ENCODE peak calls at places on chromosome 4, in eight cellular contexts. P is mucosa of descending colon, V is BJ, C is dorsolateral prefrontal cortex, Q is psoas muscle, L is upper lobe of right lung, X is fibroblast of lung, M is GM23338. W is an unnamed sample.

GRCh38 chr4:168751263-168752225 is 254.7 kb downstream of the PALLD start:
- DNase-seq in P (no peak), L (no peak), Q (no peak), V (no peak), C (no peak), M (no peak), X (peak), W (no peak)

GRCh38 chr4:128287159-128287870 is at the start of gene PGRMC2:
- DNase-seq in M (peak), C (no peak), X (peak), V (no peak), P (no peak), L (no peak), Q (no peak), W (no peak)

GRCh38 chr4:138952405-138952804 is 63.2 kb upstream of the NOCT start:
- DNase-seq in C (peak), V (no peak), P (no peak), M (no peak), Q (no peak), L (no peak), X (no peak), W (no peak)

GRCh38 chr4:40629401-40630334 is at the start of gene RBM47:
- DNase-seq in X (peak), L (peak), M (peak), P (peak), V (no peak), C (peak), Q (peak), W (no peak)

GRCh38 chr4:75908555-75908954 is 6.3 kb upstream of the PPEF2 start:
- DNase-seq in V (no peak), C (no peak), L (no peak), Q (no peak), X (no peak), P (no peak), M (no peak), W (no peak)

GRCh38 chr4:184100297-184100885 is 117.3 kb downstream of the ENPP6 start:
- DNase-seq in P (peak), L (peak), V (no peak), Q (peak), M (peak), C (no peak), X (peak), W (no peak)

GRCh38 chr4:140133576-140133975 is 20.4 kb downstream of the MAML3 start:
- DNase-seq in X (no peak), C (no peak), P (no peak), M (no peak), Q (no peak), V (no peak), L (no peak), W (no peak)

GRCh38 chr4:109560687-109561452 is 824 bp downstream of the MCUB start:
- DNase-seq in P (peak), V (no peak), C (peak), L (no peak), M (peak), X (peak), Q (peak), W (no peak)

GRCh38 chr4:76585897-76586360 is 150.9 kb downstream of the SHROOM3 start:
- DNase-seq in Q (no peak), V (no peak), X (no peak), P (peak), M (peak), C (peak), L (peak), W (no peak)

GRCh38 chr4:174118171-174118570 is 165.3 kb downstream of the FBXO8 start:
- DNase-seq in M (no peak), Q (no peak), X (no peak), L (no peak), C (no peak), V (no peak), P (no peak), W (no peak)

GRCh38 chr4:71878388-71878787 is 94.5 kb upstream of the GC start:
- DNase-seq in P (no peak), Q (no peak), C (no peak), V (no peak), M (no peak), L (no peak), X (no peak), W (no peak)

GRCh38 chr4:184825394-184826314 is at the start of gene ACSL1:
- DNase-seq in P (peak), X (peak), V (no peak), C (peak), L (peak), M (peak), Q (peak), W (no peak)

GRCh38 chr4:97912151-97912550 is 231.1 kb downstream of the STPG2 start:
- DNase-seq in Q (no peak), L (no peak), P (no peak), M (no peak), V (no peak), X (no peak), C (no peak), W (no peak)

GRCh38 chr4:62327612-62328297 is 1127.6 kb downstream of the ADGRL3 start:
- DNase-seq in Q (no peak), L (no peak), M (no peak), V (no peak), C (no peak), P (no peak), X (no peak), W (no peak)

GRCh38 chr4:140308366-140309123 is 64.9 kb upstream of the SCOC start:
- DNase-seq in L (no peak), M (no peak), V (no peak), C (peak), Q (peak), P (no peak), X (peak), W (no peak)

GRCh38 chr4:3677671-3678070 is 88.5 kb upstream of the ADRA2C start:
- DNase-seq in L (peak), V (no peak), M (no peak), Q (peak), C (peak), X (no peak), P (no peak), W (no peak)

GRCh38 chr4:8516996-8517550 is 63.1 kb upstream of the GPR78 start:
- DNase-seq in Q (no peak), L (no peak), X (no peak), P (no peak), V (no peak), M (no peak), C (no peak), W (no peak)

GRCh38 chr4:148962539-148963290 is 520.5 kb upstream of the NR3C2 start:
- DNase-seq in Q (no peak), L (no peak), C (no peak), X (peak), V (no peak), P (no peak), M (no peak), W (no peak)

GRCh38 chr4:11765849-11766453 is 337.3 kb upstream of the HS3ST1 start:
- DNase-seq in M (peak), P (no peak), V (no peak), C (no peak), L (no peak), Q (no peak), X (peak), W (peak)

GRCh38 chr4:163810757-163811156 is 316.3 kb downstream of the TMA16 start:
- DNase-seq in V (no peak), L (no peak), Q (no peak), M (no peak), C (no peak), P (no peak), X (no peak), W (no peak)

GRCh38 chr4:147816382-147817254 is 84.7 kb downstream of the ARHGAP10 start:
- DNase-seq in C (no peak), L (no peak), M (no peak), P (no peak), X (no peak), V (no peak), Q (no peak), W (no peak)

GRCh38 chr4:33162122-33162521 is 2442.0 kb downstream of the PCDH7 start:
- DNase-seq in L (no peak), X (no peak), M (no peak), C (no peak), P (no peak), Q (no peak), V (no peak), W (no peak)

GRCh38 chr4:38174811-38175210 is 214.6 kb downstream of the PTTG2 start:
- DNase-seq in C (no peak), L (no peak), M (no peak), X (peak), V (no peak), P (no peak), Q (no peak), W (no peak)

GRCh38 chr4:8278009-8278395 is 8.4 kb downstream of the HTRA3 start:
- DNase-seq in Q (peak), C (no peak), P (peak), V (no peak), L (peak), X (peak), M (no peak), W (no peak)

GRCh38 chr4:4941741-4942140 is 77.5 kb downstream of the CYTL1 start:
- DNase-seq in V (no peak), X (no peak), C (no peak), P (no peak), M (no peak), L (no peak), Q (no peak), W (no peak)

GRCh38 chr4:3648195-3648594 is 116.0 kb upstream of the LRPAP1 start:
- DNase-seq in Q (no peak), V (no peak), P (no peak), C (no peak), L (no peak), M (no peak), X (no peak), W (no peak)

GRCh38 chr4:8315343-8316250 is 46.0 kb downstream of the HTRA3 start:
- DNase-seq in V (peak), Q (peak), L (peak), P (no peak), M (peak), C (peak), X (peak), W (peak)

GRCh38 chr4:145755802-145756201 is 75.9 kb downstream of the C4orf51 start:
- DNase-seq in P (no peak), C (no peak), X (peak), Q (no peak), M (no peak), V (no peak), L (no peak), W (no peak)

GRCh38 chr4:146957252-146957651 is 11.6 kb upstream of the TTC29 start:
- DNase-seq in P (no peak), X (no peak), L (no peak), Q (no peak), V (peak), M (no peak), C (no peak), W (peak)

GRCh38 chr4:6188687-6189305 is 11.6 kb downstream of the JAKMIP1 start:
- DNase-seq in Q (no peak), V (no peak), C (no peak), L (no peak), X (no peak), M (no peak), P (no peak), W (no peak)

GRCh38 chr4:137851435-137851834 is 319.1 kb upstream of the PCDH18 start:
- DNase-seq in V (no peak), C (no peak), X (no peak), Q (no peak), L (no peak), P (no peak), M (no peak), W (no peak)

GRCh38 chr4:137852326-137852725 is 320.0 kb upstream of the PCDH18 start:
- DNase-seq in L (no peak), M (no peak), P (no peak), V (no peak), X (no peak), C (no peak), Q (no peak), W (no peak)

GRCh38 chr4:137853424-137853823 is 321.1 kb upstream of the PCDH18 start:
- DNase-seq in Q (no peak), L (no peak), C (no peak), V (no peak), P (no peak), X (no peak), M (no peak), W (no peak)
- H3K4me3 ChIP-seq in Q (no peak), L (no peak), C (no peak), V (no peak), P (no peak), X (no peak), M (no peak), W (no peak)

GRCh38 chr4:151673913-151674520 is 86.8 kb downstream of the GATB start:
- DNase-seq in P (no peak), C (no peak), Q (no peak), M (no peak), X (no peak), L (no peak), V (no peak), W (no peak)

GRCh38 chr4:151676301-151676700 is 84.5 kb downstream of the GATB start:
- DNase-seq in P (no peak), V (no peak), X (peak), L (no peak), M (no peak), Q (no peak), C (peak), W (peak)

GRCh38 chr4:151672996-151673395 is 87.8 kb downstream of the GATB start:
- DNase-seq in M (no peak), Q (no peak), C (no peak), X (no peak), V (no peak), L (no peak), P (no peak), W (no peak)

GRCh38 chr4:151675366-151676060 is 85.3 kb downstream of the GATB start:
- DNase-seq in M (no peak), X (no peak), C (no peak), V (no peak), L (no peak), Q (no peak), P (no peak), W (no peak)

GRCh38 chr4:151674804-151675290 is 86.0 kb downstream of the GATB start:
- DNase-seq in X (peak), P (peak), M (peak), C (peak), V (no peak), L (peak), Q (no peak), W (no peak)
- TF ChIP-seq CTCF in X (no peak), P (no peak), M (no peak), C (no peak), V (peak), L (no peak), Q (no peak), W (no peak)

GRCh38 chr4:70709551-70710080 is 12.1 kb upstream of the RUFY3 start:
- DNase-seq in P (no peak), Q (no peak), L (no peak), V (no peak), C (no peak), X (no peak), M (no peak), W (no peak)
- H3K4me3 ChIP-seq in P (no peak), Q (no peak), L (no peak), V (no peak), C (no peak), X (no peak), M (no peak), W (no peak)

DNA sequence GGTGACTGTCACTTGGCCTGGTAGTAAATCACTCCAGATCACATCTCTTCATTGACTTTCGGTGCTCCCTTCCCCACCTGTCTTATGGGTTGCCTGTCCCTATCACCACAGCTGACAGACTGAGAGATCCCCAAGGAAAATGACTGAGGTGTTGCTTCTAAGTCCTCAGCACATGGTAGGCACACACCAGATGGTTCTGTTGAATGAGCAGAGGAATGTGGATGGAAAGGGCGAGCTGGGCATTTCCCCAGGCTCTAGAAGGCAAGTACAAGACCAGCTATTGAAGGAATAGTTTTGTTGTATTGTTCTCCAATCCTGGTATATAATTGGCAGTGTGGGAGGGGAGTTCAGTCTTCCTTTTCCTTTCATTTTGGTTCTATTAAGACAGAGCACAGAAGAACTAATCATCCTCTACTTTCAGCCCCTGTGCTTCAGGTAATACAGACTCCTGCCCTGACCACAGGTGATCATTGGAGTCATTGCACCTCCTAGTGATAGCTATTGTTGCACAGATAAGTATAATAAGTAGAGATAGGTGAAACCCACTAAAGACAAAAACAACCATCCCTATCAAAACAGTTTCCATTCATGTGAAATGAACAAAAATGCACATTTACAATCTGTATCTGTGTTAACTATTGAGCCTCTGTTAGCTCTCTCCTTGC is 158.6 kb downstream of the TRAM1L1 start:
- DNase-seq in P (no peak), V (no peak), X (no peak), M (peak), C (no peak), Q (no peak), L (no peak), W (no peak)
- TF ChIP-seq CTCF in P (no peak), V (no peak), X (no peak), M (peak), C (no peak), Q (no peak), L (no peak), W (no peak)

GRCh38 chr4:56104188-56104587 is 155.4 kb downstream of the CEP135 start:
- DNase-seq in L (no peak), V (no peak), C (no peak), Q (no peak), M (no peak), P (no peak), X (no peak), W (no peak)

GRCh38 chr4:56102581-56102980 is 153.8 kb downstream of the CEP135 start:
- DNase-seq in Q (no peak), X (no peak), C (no peak), V (no peak), M (peak), L (no peak), P (no peak), W (no peak)

GRCh38 chr4:56099378-56099786 is 150.6 kb downstream of the CEP135 start:
- DNase-seq in X (no peak), P (no peak), C (no peak), Q (no peak), L (no peak), V (no peak), M (no peak), W (no peak)
- H3K4me3 ChIP-seq in X (no peak), P (no peak), C (no peak), Q (no peak), L (no peak), V (no peak), M (no peak), W (no peak)

DNA sequence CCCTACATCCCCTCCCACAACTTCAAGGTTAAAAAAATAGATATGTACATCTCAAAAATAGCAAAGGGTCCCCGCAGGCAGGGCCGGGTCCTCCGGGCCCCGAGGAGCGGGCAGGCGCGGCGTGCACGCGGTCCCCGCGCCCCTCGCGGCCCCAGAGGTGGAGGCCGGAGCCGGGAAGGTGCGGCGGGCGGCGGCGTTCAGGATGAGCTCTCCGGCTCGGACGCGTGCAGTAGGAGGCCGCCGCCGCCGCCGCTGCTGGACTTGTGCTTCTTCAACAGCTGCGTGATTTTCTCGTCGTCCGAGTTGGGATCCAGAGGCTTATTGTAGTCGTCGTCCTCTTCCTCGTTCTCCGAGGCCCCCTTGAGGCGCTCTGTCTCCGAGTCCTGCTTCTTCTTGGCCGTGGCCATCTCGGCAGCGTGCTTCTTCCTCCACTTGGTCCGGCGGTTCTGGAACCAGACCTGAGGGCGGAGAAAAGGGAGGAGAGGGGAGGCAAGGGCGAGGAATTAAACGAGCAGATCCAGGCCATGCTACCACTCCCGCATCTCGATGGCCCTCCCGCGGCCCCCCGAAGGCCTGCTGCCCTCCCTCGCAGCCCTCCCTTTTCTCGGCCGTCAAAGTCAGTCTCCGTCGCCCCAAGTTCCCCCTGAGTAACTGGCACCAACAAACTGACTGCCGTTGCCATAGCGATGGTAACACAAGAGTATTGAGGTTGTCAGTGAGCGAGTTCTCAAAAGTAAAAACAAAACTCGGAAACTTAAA is 5.8 kb downstream of the NKX6-1 start:
- DNase-seq in V (no peak), X (peak), C (no peak), Q (peak), P (peak), M (peak), L (no peak), W (no peak)
- TF ChIP-seq CTCF in V (peak), X (no peak), C (no peak), Q (no peak), P (no peak), M (no peak), L (no peak), W (no peak)

GRCh38 chr4:1873776-1874175 is 2.6 kb downstream of the NSD2 start:
- DNase-seq in V (no peak), L (no peak), M (no peak), P (no peak), X (no peak), Q (no peak), C (no peak), W (no peak)
- H3K4me3 ChIP-seq in V (no peak), L (no peak), M (no peak), P (no peak), X (no peak), Q (no peak), C (no peak), W (peak)